ENCODE peak calls at places on chromosomes 4 and X, in seven cellular contexts. One of them, this sample, is unnamed.
A peak's percentile ranks its signal among the peaks of the same experiment; 100 is the strongest.

GRCh38 chrX:38233891-38234807 is 13.5 kb upstream of the SRPX start:
- DNase-seq in H9: no peak
- DNase-seq in trophoblast cell: peak; percentile 40
- DNase-seq in H1: no peak
- DNase-seq in mesendoderm: peak; percentile 76
- DNase-seq in mesenchymal stem cell: peak; percentile 67
- DNase-seq in neuronal stem cell: no peak
- DNase-seq in this sample: peak; percentile 73

GRCh38 chr4:85244638-85245037 is 230.3 kb upstream of the ARHGAP24 start:
- DNase-seq in neuronal stem cell: no peak
- DNase-seq in H9: no peak
- DNase-seq in mesendoderm: no peak
- DNase-seq in H1: no peak
- DNase-seq in mesenchymal stem cell: no peak
- DNase-seq in trophoblast cell: no peak
- DNase-seq in this sample: no peak

GRCh38 chrX:17553451-17553850 is 178.5 kb downstream of the NHS start:
- DNase-seq in trophoblast cell: no peak
- DNase-seq in neuronal stem cell: no peak
- DNase-seq in H1: no peak
- DNase-seq in H9: peak; percentile 59
- DNase-seq in mesendoderm: peak; percentile 36
- DNase-seq in mesenchymal stem cell: peak; percentile 4
- DNase-seq in this sample: peak; percentile 70

GRCh38 chr4:115113382-115114106 is at the start of gene NDST4:
- DNase-seq in H1: no peak
- DNase-seq in mesenchymal stem cell: peak; percentile 46
- DNase-seq in trophoblast cell: no peak
- DNase-seq in H9: no peak
- DNase-seq in mesendoderm: no peak
- DNase-seq in neuronal stem cell: peak; percentile 79
- DNase-seq in this sample: no peak

GRCh38 chrX:131084145-131084544 is 26.0 kb downstream of the ARHGAP36 start:
- DNase-seq in neuronal stem cell: no peak
- DNase-seq in mesendoderm: peak; percentile 4
- DNase-seq in H1: no peak
- DNase-seq in trophoblast cell: no peak
- DNase-seq in mesenchymal stem cell: no peak
- DNase-seq in H9: no peak
- DNase-seq in this sample: no peak

GRCh38 chr4:101418466-101418865 is 71.1 kb upstream of the PPP3CA start:
- DNase-seq in mesenchymal stem cell: no peak
- DNase-seq in trophoblast cell: no peak
- DNase-seq in mesendoderm: no peak
- DNase-seq in H9: no peak
- DNase-seq in neuronal stem cell: no peak
- DNase-seq in H1: no peak
- DNase-seq in this sample: no peak

GRCh38 chrX:57596109-57596870 is 4.5 kb downstream of the ZXDB start:
- DNase-seq in mesendoderm: peak; percentile 9
- DNase-seq in neuronal stem cell: no peak
- DNase-seq in mesenchymal stem cell: peak; percentile 16
- DNase-seq in H9: no peak
- DNase-seq in trophoblast cell: no peak
- DNase-seq in H1: no peak
- DNase-seq in this sample: no peak

GRCh38 chr4:77950204-77950603 is 87.6 kb downstream of the MRPL1 start:
- DNase-seq in H9: no peak
- DNase-seq in trophoblast cell: no peak
- DNase-seq in mesenchymal stem cell: no peak
- DNase-seq in mesendoderm: no peak
- DNase-seq in neuronal stem cell: no peak
- DNase-seq in H1: no peak
- DNase-seq in this sample: no peak

GRCh38 chrX:77962068-77962902 is 7.2 kb downstream of the PGAM4 start:
- DNase-seq in mesenchymal stem cell: peak; percentile 30
- DNase-seq in H1: no peak
- DNase-seq in H9: no peak
- DNase-seq in neuronal stem cell: no peak
- DNase-seq in trophoblast cell: no peak
- DNase-seq in mesendoderm: no peak
- DNase-seq in this sample: peak; percentile 4

GRCh38 chr4:169619958-169620845 is at the start of gene CLCN3:
- DNase-seq in mesenchymal stem cell: peak; percentile 99
- DNase-seq in mesendoderm: peak; percentile 99
- DNase-seq in trophoblast cell: peak; percentile 100
- DNase-seq in H9: peak; percentile 99
- DNase-seq in H1: peak; percentile 95
- DNase-seq in neuronal stem cell: peak; percentile 94
- DNase-seq in this sample: peak; percentile 94
- H3K4ac ChIP-seq in mesenchymal stem cell: peak within 1 kb of the TSS; percentile 73
- H3K4ac ChIP-seq in mesendoderm: no peak within 1 kb of the TSS
- H3K4ac ChIP-seq in trophoblast cell: no peak within 1 kb of the TSS
- H3K4ac ChIP-seq in H9: no peak within 1 kb of the TSS
- H3K4ac ChIP-seq in H1: no peak within 1 kb of the TSS
- H3K4ac ChIP-seq in neuronal stem cell: no peak within 1 kb of the TSS
- H3K4ac ChIP-seq in this sample: peak within 1 kb of the TSS; percentile 91

GRCh38 chr4:23945521-23946017 is 55.7 kb upstream of the PPARGC1A start:
- DNase-seq in H1: no peak
- DNase-seq in trophoblast cell: peak; percentile 50
- DNase-seq in mesenchymal stem cell: peak; percentile 90
- DNase-seq in neuronal stem cell: no peak
- DNase-seq in mesendoderm: no peak
- DNase-seq in H9: no peak
- DNase-seq in this sample: peak; percentile 86

GRCh38 chr4:23943478-23943877 is 53.6 kb upstream of the PPARGC1A start:
- DNase-seq in neuronal stem cell: no peak
- DNase-seq in H1: no peak
- DNase-seq in mesendoderm: no peak
- DNase-seq in mesenchymal stem cell: no peak
- DNase-seq in trophoblast cell: no peak
- DNase-seq in H9: no peak
- DNase-seq in this sample: no peak

GRCh38 chr4:23946307-23946706 is 56.5 kb upstream of the PPARGC1A start:
- DNase-seq in trophoblast cell: no peak
- DNase-seq in H9: no peak
- DNase-seq in mesendoderm: no peak
- DNase-seq in neuronal stem cell: no peak
- DNase-seq in H1: no peak
- DNase-seq in mesenchymal stem cell: no peak
- DNase-seq in this sample: no peak

GRCh38 chr4:23938796-23939195 is 48.9 kb upstream of the PPARGC1A start:
- DNase-seq in H9: no peak
- DNase-seq in neuronal stem cell: no peak
- DNase-seq in H1: no peak
- DNase-seq in mesenchymal stem cell: no peak
- DNase-seq in trophoblast cell: no peak
- DNase-seq in mesendoderm: no peak
- DNase-seq in this sample: no peak

GRCh38 chr4:23942491-23942890 is 52.6 kb upstream of the PPARGC1A start:
- DNase-seq in trophoblast cell: no peak
- DNase-seq in mesendoderm: no peak
- DNase-seq in neuronal stem cell: no peak
- DNase-seq in H9: no peak
- DNase-seq in mesenchymal stem cell: no peak
- DNase-seq in H1: no peak
- DNase-seq in this sample: no peak
- H3K4ac ChIP-seq in trophoblast cell: no peak overlapping the region
- H3K4ac ChIP-seq in mesendoderm: no peak overlapping the region
- H3K4ac ChIP-seq in neuronal stem cell: no peak overlapping the region
- H3K4ac ChIP-seq in H9: no peak overlapping the region
- H3K4ac ChIP-seq in mesenchymal stem cell: no peak overlapping the region
- H3K4ac ChIP-seq in H1: no peak overlapping the region
- H3K4ac ChIP-seq in this sample: no peak overlapping the region

GRCh38 chr4:145796338-145796737 is 116.4 kb downstream of the C4orf51 start:
- DNase-seq in H9: no peak
- DNase-seq in H1: no peak
- DNase-seq in neuronal stem cell: no peak
- DNase-seq in trophoblast cell: no peak
- DNase-seq in mesendoderm: no peak
- DNase-seq in mesenchymal stem cell: no peak
- DNase-seq in this sample: no peak
- H3K4ac ChIP-seq in H9: no peak overlapping the region
- H3K4ac ChIP-seq in H1: no peak overlapping the region
- H3K4ac ChIP-seq in neuronal stem cell: no peak overlapping the region
- H3K4ac ChIP-seq in trophoblast cell: no peak overlapping the region
- H3K4ac ChIP-seq in mesendoderm: no peak overlapping the region
- H3K4ac ChIP-seq in mesenchymal stem cell: no peak overlapping the region
- H3K4ac ChIP-seq in this sample: no peak overlapping the region

GRCh38 chrX:24601858-24602257 is 45.3 kb downstream of the PCYT1B start:
- DNase-seq in mesenchymal stem cell: no peak
- DNase-seq in H9: no peak
- DNase-seq in H1: no peak
- DNase-seq in neuronal stem cell: no peak
- DNase-seq in trophoblast cell: no peak
- DNase-seq in mesendoderm: no peak
- DNase-seq in this sample: no peak

GRCh38 chrX:24607616-24608015 is 39.5 kb downstream of the PCYT1B start:
- DNase-seq in trophoblast cell: no peak
- DNase-seq in mesendoderm: no peak
- DNase-seq in H9: no peak
- DNase-seq in neuronal stem cell: no peak
- DNase-seq in H1: no peak
- DNase-seq in mesenchymal stem cell: peak; percentile 14
- DNase-seq in this sample: no peak

GRCh38 chrX:24603191-24603590 is 44.0 kb downstream of the PCYT1B start:
- DNase-seq in mesendoderm: no peak
- DNase-seq in trophoblast cell: peak; percentile 56
- DNase-seq in neuronal stem cell: no peak
- DNase-seq in mesenchymal stem cell: no peak
- DNase-seq in H9: no peak
- DNase-seq in H1: no peak
- DNase-seq in this sample: no peak
- H3K4ac ChIP-seq in mesendoderm: no peak overlapping the region
- H3K4ac ChIP-seq in trophoblast cell: no peak overlapping the region
- H3K4ac ChIP-seq in neuronal stem cell: no peak overlapping the region
- H3K4ac ChIP-seq in mesenchymal stem cell: no peak overlapping the region
- H3K4ac ChIP-seq in H9: no peak overlapping the region
- H3K4ac ChIP-seq in H1: no peak overlapping the region
- H3K4ac ChIP-seq in this sample: no peak overlapping the region

DNA sequence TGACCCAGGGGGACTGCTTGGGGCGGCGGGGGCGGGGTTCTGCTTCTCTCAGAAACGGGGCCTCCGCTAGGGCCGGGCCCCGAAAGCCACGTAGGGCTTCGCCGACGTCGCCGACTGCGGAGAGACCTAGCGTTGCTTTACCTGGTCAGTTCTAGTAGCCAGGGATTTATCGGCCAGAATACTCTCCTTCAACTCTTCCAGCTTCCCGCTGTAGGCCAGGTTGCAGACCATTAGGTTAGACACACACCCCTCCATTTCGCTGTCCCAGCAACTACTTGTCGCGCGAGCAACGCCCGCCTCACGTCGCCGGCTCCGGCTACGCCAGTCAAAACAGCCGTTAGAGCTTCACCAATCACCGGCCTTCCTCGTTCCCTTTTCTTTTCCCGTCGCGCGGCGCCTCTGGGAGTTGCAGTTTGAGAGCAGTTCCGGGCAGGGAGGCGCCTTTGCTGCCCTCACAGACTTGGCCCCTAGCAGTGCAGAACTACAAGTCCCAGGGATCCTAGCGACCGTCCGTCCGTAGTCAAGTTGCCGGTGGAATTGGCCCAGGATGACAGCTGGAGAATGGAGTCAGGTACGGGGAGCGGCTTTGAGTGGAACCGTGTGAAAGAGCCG is at the start of the genes ATG4A and PSMD10:
- DNase-seq in neuronal stem cell: peak; percentile 85
- DNase-seq in trophoblast cell: peak; percentile 95
- DNase-seq in mesendoderm: peak; percentile 98
- DNase-seq in H9: peak; percentile 98
- DNase-seq in H1: peak; percentile 79
- DNase-seq in mesenchymal stem cell: peak; percentile 97
- DNase-seq in this sample: peak; percentile 93
- H3K4ac ChIP-seq in neuronal stem cell: no peak within 1 kb of the TSS
- H3K4ac ChIP-seq in trophoblast cell: no peak within 1 kb of the TSS
- H3K4ac ChIP-seq in mesendoderm: no peak within 1 kb of the TSS
- H3K4ac ChIP-seq in H9: no peak within 1 kb of the TSS
- H3K4ac ChIP-seq in H1: no peak within 1 kb of the TSS
- H3K4ac ChIP-seq in mesenchymal stem cell: no peak within 1 kb of the TSS
- H3K4ac ChIP-seq in this sample: peak within 1 kb of the TSS; percentile 78

GRCh38 chr4:69649207-69649606 is 3.8 kb downstream of the UGT2A1 start:
- DNase-seq in H1: no peak
- DNase-seq in trophoblast cell: no peak
- DNase-seq in mesenchymal stem cell: no peak
- DNase-seq in mesendoderm: no peak
- DNase-seq in neuronal stem cell: no peak
- DNase-seq in H9: no peak
- DNase-seq in this sample: no peak

GRCh38 chr4:69649629-69650028 is 3.4 kb downstream of the UGT2A1 start:
- DNase-seq in mesenchymal stem cell: no peak
- DNase-seq in H1: no peak
- DNase-seq in mesendoderm: no peak
- DNase-seq in trophoblast cell: peak; percentile 0
- DNase-seq in H9: no peak
- DNase-seq in neuronal stem cell: no peak
- DNase-seq in this sample: no peak

GRCh38 chr4:69650872-69651271 is 2.2 kb downstream of the UGT2A1 start:
- DNase-seq in mesenchymal stem cell: no peak
- DNase-seq in neuronal stem cell: no peak
- DNase-seq in trophoblast cell: no peak
- DNase-seq in H1: no peak
- DNase-seq in mesendoderm: no peak
- DNase-seq in H9: no peak
- DNase-seq in this sample: no peak

GRCh38 chr4:69656653-69657158 is 3.7 kb upstream of the UGT2A1 start:
- DNase-seq in mesenchymal stem cell: no peak
- DNase-seq in neuronal stem cell: no peak
- DNase-seq in trophoblast cell: no peak
- DNase-seq in H1: no peak
- DNase-seq in H9: no peak
- DNase-seq in mesendoderm: peak; percentile 54
- DNase-seq in this sample: no peak

DNA sequence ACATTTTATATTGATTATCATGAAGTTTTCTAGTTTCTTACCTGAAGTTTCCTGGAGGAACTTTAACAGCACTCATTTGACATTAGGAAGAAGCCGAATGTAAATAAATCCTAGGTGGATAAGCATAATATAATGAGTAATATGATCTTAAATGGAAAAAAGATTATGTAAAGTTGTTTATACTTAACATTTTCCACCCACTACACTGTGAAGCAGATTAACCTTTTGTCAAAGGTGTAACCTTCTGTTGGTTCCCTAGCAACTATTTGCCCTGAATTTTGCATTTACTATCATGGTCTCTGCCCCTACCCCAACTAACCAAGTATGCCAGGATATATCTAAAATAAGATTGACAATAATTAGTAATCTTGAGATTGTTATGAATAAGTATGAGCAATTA is at the start of gene UGT2A1:
- DNase-seq in mesenchymal stem cell: no peak
- DNase-seq in H1: no peak
- DNase-seq in mesendoderm: no peak
- DNase-seq in trophoblast cell: no peak
- DNase-seq in H9: no peak
- DNase-seq in neuronal stem cell: no peak
- DNase-seq in this sample: no peak
- H3K4ac ChIP-seq in mesenchymal stem cell: no peak within 1 kb of the TSS
- H3K4ac ChIP-seq in H1: no peak within 1 kb of the TSS
- H3K4ac ChIP-seq in mesendoderm: no peak within 1 kb of the TSS
- H3K4ac ChIP-seq in trophoblast cell: no peak within 1 kb of the TSS
- H3K4ac ChIP-seq in H9: no peak within 1 kb of the TSS
- H3K4ac ChIP-seq in neuronal stem cell: no peak within 1 kb of the TSS
- H3K4ac ChIP-seq in this sample: no peak within 1 kb of the TSS

This sample was measured in IMR-90.